ENCODE peak calls at places on chromosomes 3 and 15, in seven cellular contexts. P is left ventricle myocardium superior; O is stimulated activated CD4-positive, alpha-beta T cell treated with anti-CD3 and anti-CD28 coated beads, Interleukin-2, amount 100 ng/mL, for 24 hours; I is mucosa of descending colon; F is neural progenitor cell; U is GM20000; A is EL. N is an unnamed sample.

GRCh38 chr15:98794211-98794610 is 145.9 kb downstream of the IGF1R start:
- DNase-seq in P (no peak), O (no peak), I (no peak), F (no peak), U (no peak), A (no peak), N (no peak)

GRCh38 chr3:10551821-10552630 is 46.6 kb upstream of the ATP2B2 start:
- DNase-seq in P (peak; percentile 49), O (peak; percentile 87), I (peak; percentile 12), F (no peak), U (no peak), A (peak; percentile 74), N (no peak)

GRCh38 chr3:196227629-196228493 is 11.5 kb downstream of the SLC51A start:
- DNase-seq in P (no peak), O (no peak), I (no peak), F (no peak), U (no peak), A (peak; percentile 33), N (no peak)

GRCh38 chr3:150351398-150351797 is 56.7 kb upstream of the TSC22D2 start:
- DNase-seq in P (no peak), O (no peak), I (no peak), F (no peak), U (no peak), A (no peak), N (no peak)

GRCh38 chr3:53820084-53820483 is 26.1 kb downstream of the CHDH start:
- DNase-seq in P (no peak), O (no peak), I (no peak), F (no peak), U (no peak), A (no peak), N (no peak)

GRCh38 chr3:69861556-69861955 is 122.3 kb downstream of the MITF start:
- DNase-seq in P (no peak), O (no peak), I (no peak), F (no peak), U (no peak), A (no peak), N (no peak)

GRCh38 chr3:4504340-4505261 is 11.5 kb downstream of the ITPR1 start:
- DNase-seq in P (no peak), O (no peak), I (peak; percentile 87), F (no peak), U (no peak), A (no peak), N (no peak)

GRCh38 chr3:142211034-142211433 is 14.4 kb downstream of the GK5 start:
- DNase-seq in P (no peak), O (no peak), I (no peak), F (peak; percentile 63), U (no peak), A (no peak), N (no peak)

GRCh38 chr3:184460276-184460675 is 80.4 kb downstream of the CHRD start:
- DNase-seq in P (no peak), O (no peak), I (no peak), F (no peak), U (no peak), A (no peak), N (no peak)

GRCh38 chr3:148006508-148006907 is 597.3 kb downstream of the ZIC1 start:
- DNase-seq in P (no peak), O (no peak), I (no peak), F (peak; percentile 11), U (no peak), A (peak; percentile 71), N (no peak)

GRCh38 chr3:23752126-23752525 is 53.6 kb upstream of the UBE2E1 start:
- DNase-seq in P (no peak), O (no peak), I (no peak), F (no peak), U (no peak), A (peak; percentile 41), N (no peak)

GRCh38 chr3:180870008-180870733 is 42.3 kb upstream of the FXR1 start:
- DNase-seq in P (peak; percentile 50), O (no peak), I (peak; percentile 11), F (peak; percentile 57), U (no peak), A (peak; percentile 9), N (no peak)

GRCh38 chr15:68623301-68623892 is 44.6 kb downstream of the CORO2B start:
- DNase-seq in P (peak; percentile 63), O (no peak), I (peak; percentile 27), F (peak; percentile 85), U (no peak), A (no peak), N (no peak)

GRCh38 chr3:36380171-36381031 is at the start of gene STAC:
- DNase-seq in P (peak; percentile 21), O (no peak), I (no peak), F (peak; percentile 85), U (no peak), A (peak; percentile 66), N (no peak)

GRCh38 chr3:64109438-64109837 is 86.1 kb upstream of the PSMD6 start:
- DNase-seq in P (no peak), O (no peak), I (peak; percentile 33), F (peak; percentile 18), U (no peak), A (peak; percentile 16), N (no peak)

GRCh38 chr3:8622873-8623725 is 21.5 kb downstream of the SSUH2 start:
- DNase-seq in P (peak; percentile 82), O (peak; percentile 41), I (peak; percentile 81), F (peak; percentile 89), U (peak; percentile 82), A (peak; percentile 68), N (peak; percentile 78)

GRCh38 chr3:129123314-129124060 is 1.9 kb upstream of the RAB43 start:
- DNase-seq in P (no peak), O (no peak), I (peak; percentile 31), F (no peak), U (peak; percentile 37), A (peak; percentile 26), N (no peak)

GRCh38 chr15:43239732-43240491 is 19.1 kb upstream of the EPB42 start:
- DNase-seq in P (no peak), O (no peak), I (no peak), F (no peak), U (peak; percentile 55), A (peak; percentile 11), N (no peak)

GRCh38 chr3:79517766-79518413 is 249.9 kb downstream of the ROBO1 start:
- DNase-seq in P (no peak), O (no peak), I (peak; percentile 4), F (peak; percentile 60), U (no peak), A (peak; percentile 40), N (no peak)

GRCh38 chr15:41904487-41905359 is 10.9 kb upstream of the SPTBN5 start:
- DNase-seq in P (peak; percentile 70), O (peak; percentile 73), I (peak; percentile 78), F (peak; percentile 77), U (peak; percentile 86), A (peak; percentile 73), N (peak; percentile 63)

GRCh38 chr15:101017041-101017754 is 98.0 kb downstream of the LRRK1 start:
- DNase-seq in P (no peak), O (no peak), I (peak; percentile 8), F (peak; percentile 45), U (no peak), A (no peak), N (no peak)

GRCh38 chr3:119782435-119782834 is 534 bp downstream of the NR1I2 start:
- DNase-seq in P (no peak), O (no peak), I (no peak), F (no peak), U (no peak), A (no peak), N (no peak)

GRCh38 chr3:124964432-124964831 is 29.9 kb upstream of the MUC13 start:
- DNase-seq in P (no peak), O (no peak), I (no peak), F (no peak), U (no peak), A (no peak), N (no peak)

GRCh38 chr3:116005404-116005803 is 382.1 kb downstream of the GAP43 start:
- DNase-seq in P (peak; percentile 29), O (no peak), I (no peak), F (no peak), U (no peak), A (peak; percentile 93), N (peak; percentile 46)

GRCh38 chr3:185717627-185718330 is 107.1 kb downstream of the IGF2BP2 start:
- DNase-seq in P (no peak), O (no peak), I (no peak), F (no peak), U (no peak), A (no peak), N (no peak)

GRCh38 chr3:35653347-35653746 is 14.0 kb downstream of the ARPP21 start:
- DNase-seq in P (no peak), O (no peak), I (no peak), F (no peak), U (no peak), A (no peak), N (no peak)

GRCh38 chr3:87002346-87002745 is 11.4 kb upstream of the VGLL3 start:
- DNase-seq in P (no peak), O (no peak), I (no peak), F (no peak), U (no peak), A (no peak), N (no peak)

GRCh38 chr15:56339594-56339993 is 25.6 kb upstream of the TEX9 start:
- DNase-seq in P (no peak), O (no peak), I (no peak), F (no peak), U (no peak), A (peak; percentile 14), N (no peak)

GRCh38 chr15:100780208-100780800 is 99.3 kb upstream of the ALDH1A3 start:
- DNase-seq in P (no peak), O (no peak), I (no peak), F (no peak), U (no peak), A (no peak), N (no peak)

GRCh38 chr3:112372396-112372795 is 39.4 kb downstream of the CD200 start:
- DNase-seq in P (no peak), O (no peak), I (no peak), F (no peak), U (no peak), A (no peak), N (no peak)

GRCh38 chr3:105837947-105838346 is 30.9 kb downstream of the CBLB start:
- DNase-seq in P (no peak), O (no peak), I (no peak), F (no peak), U (no peak), A (no peak), N (no peak)

GRCh38 chr15:45435124-45435903 is 57.0 kb upstream of the GATM start:
- DNase-seq in P (no peak), O (no peak), I (peak; percentile 73), F (no peak), U (no peak), A (no peak), N (no peak)